ENCODE peak calls at places on chromosomes 6 and 20, in nine cellular contexts. J is activated B cell treated with CpG ODN at 0.5 μM for 24 hours; U is stimulated activated CD4-positive, alpha-beta T cell treated with anti-CD3 and anti-CD28 coated beads, Interleukin-4, amount 100 ng/mL, for 4 hours; Y is activated CD4-positive, alpha-beta T cell treated with anti-CD3 and anti-CD28 coated beads, Interleukin-2, amount 50 U/mL, for 4 hours; H is CD8-positive, alpha-beta memory T cell; P is GM12865; G is left cardiac atrium; S is NCI-H1417; C is mucosa of descending colon. I is an unnamed sample.

GRCh38 chr6:3188262-3188661 is 30.9 kb upstream of the TUBB2A start:
- DNase-seq in J (no peak), U (no peak), Y (no peak), H (no peak), P (no peak), G (no peak), S (no peak), C (no peak), I (no peak)

GRCh38 chr20:58231678-58232077 is 3.2 kb upstream of the ANKRD60 start:
- DNase-seq in J (no peak), U (no peak), Y (no peak), H (no peak), P (peak), G (no peak), S (peak), C (no peak), I (no peak)

GRCh38 chr20:13081877-13082276 is 73.1 kb downstream of the SPTLC3 start:
- DNase-seq in J (no peak), U (no peak), Y (no peak), H (no peak), P (no peak), G (no peak), S (no peak), C (no peak), I (no peak)

GRCh38 chr20:48635791-48636267 is 192.0 kb downstream of the PREX1 start:
- DNase-seq in J (no peak), U (peak), Y (peak), H (peak), P (peak), G (peak), S (peak), C (peak), I (peak)

GRCh38 chr20:32089637-32090330 is 19.7 kb upstream of the TM9SF4 start:
- DNase-seq in J (no peak), U (no peak), Y (no peak), H (no peak), P (no peak), G (no peak), S (no peak), C (no peak), I (no peak)

GRCh38 chr6:28351087-28351486 is 1.3 kb downstream of the ZKSCAN3 start:
- DNase-seq in J (no peak), U (no peak), Y (no peak), H (no peak), P (no peak), G (no peak), S (no peak), C (no peak), I (no peak)

GRCh38 chr20:38331814-38332213 is 14.5 kb upstream of the LBP start:
- DNase-seq in J (no peak), U (no peak), Y (no peak), H (no peak), P (no peak), G (no peak), S (no peak), C (no peak), I (no peak)

GRCh38 chr6:36980876-36981619 is 4.9 kb downstream of the MTCH1 start:
- DNase-seq in J (no peak), U (no peak), Y (no peak), H (no peak), P (no peak), G (no peak), S (peak), C (no peak), I (no peak)

GRCh38 chr6:144151010-144151727 is 852 bp downstream of the STX11 start:
- DNase-seq in J (peak), U (peak), Y (peak), H (peak), P (peak), G (no peak), S (peak), C (no peak), I (peak)

GRCh38 chr6:47134476-47135189 is 92.5 kb upstream of the ADGRF1 start:
- DNase-seq in J (no peak), U (no peak), Y (no peak), H (no peak), P (no peak), G (no peak), S (peak), C (no peak), I (no peak)

GRCh38 chr6:150813993-150814359 is 51.5 kb upstream of the MTHFD1L start:
- DNase-seq in J (no peak), U (no peak), Y (no peak), H (no peak), P (peak), G (no peak), S (peak), C (no peak), I (no peak)

GRCh38 chr20:21179796-21180195 is 53.9 kb downstream of the KIZ start:
- DNase-seq in J (no peak), U (no peak), Y (no peak), H (no peak), P (no peak), G (no peak), S (no peak), C (no peak), I (no peak)

GRCh38 chr20:53578492-53579222 is 15.0 kb downstream of the ZNF217 start:
- DNase-seq in J (no peak), U (peak), Y (no peak), H (peak), P (peak), G (no peak), S (peak), C (no peak), I (peak)

GRCh38 chr6:32432050-32432450 is 7.6 kb upstream of the HLA-DRA start:
- DNase-seq in J (no peak), U (no peak), Y (no peak), H (no peak), P (peak), G (no peak), S (peak), C (no peak), I (no peak)

GRCh38 chr20:54323227-54323734 is 115.4 kb downstream of the PFDN4 start:
- DNase-seq in J (no peak), U (no peak), Y (no peak), H (no peak), P (no peak), G (no peak), S (no peak), C (no peak), I (no peak)

I was measured in effector memory CD4-positive, alpha-beta T cell.